ENCODE peak calls at places on chromosomes 4 and X, in eight cellular contexts. L is cardiac muscle cell; M is effector memory CD4-positive, alpha-beta T cell; N is GM23248; K is PC-3; A is astrocyte; B is HCT116; G is endothelial cell of umbilical vein. X is an unnamed sample. For H3K36me3, the result is how much of the 10 kb centered on the place peaks cover.

GRCh38 chr4:31360786-31361185 is 640.6 kb downstream of the PCDH7 start:
- DNase-seq in A (peak), G (peak), B (no peak), N (no peak), M (no peak), L (peak), K (no peak), X (no peak)

GRCh38 chr4:122746485-122746965 is 14.0 kb downstream of the BBS12 start:
- DNase-seq in N (peak), A (no peak), G (no peak), L (peak), K (no peak), M (no peak), B (no peak), X (no peak)

GRCh38 chr4:127141857-127142256 is 490.9 kb upstream of the INTU start:
- DNase-seq in B (no peak), A (peak), M (no peak), G (no peak), K (peak), N (peak), L (peak), X (no peak)

GRCh38 chr4:56051049-56051709 is 102.4 kb downstream of the CEP135 start:
- DNase-seq in A (no peak), M (no peak), B (no peak), G (no peak), L (no peak), K (no peak), N (no peak), X (no peak)

GRCh38 chr4:109302366-109303140 is at the start of gene COL25A1:
- DNase-seq in K (no peak), G (peak), M (no peak), B (no peak), A (peak), L (peak), N (peak), X (peak)

GRCh38 chr4:38583102-38583501 is 80.9 kb upstream of the KLF3 start:
- DNase-seq in N (peak), G (no peak), A (no peak), M (no peak), K (no peak), B (no peak), L (no peak), X (no peak)

GRCh38 chrX:19643203-19643602 is 127.9 kb upstream of the MAP3K15 start:
- DNase-seq in B (no peak), G (no peak), L (no peak), K (no peak), M (no peak), A (no peak), N (no peak), X (no peak)

GRCh38 chr4:163167333-163167626 is 590 bp upstream of the NAF1 start:
- DNase-seq in B (no peak), A (peak), K (no peak), M (no peak), G (peak), N (peak), L (peak), X (no peak)

GRCh38 chrX:13721371-13721770 is 13.0 kb downstream of the TRAPPC2 start:
- DNase-seq in L (no peak), K (peak), N (no peak), G (no peak), B (no peak), M (no peak), A (no peak), X (no peak)

GRCh38 chrX:72052415-72053090 is 79.2 kb downstream of the RTL5 start:
- DNase-seq in L (peak), M (no peak), N (peak), K (no peak), G (peak), A (peak), B (no peak), X (peak)

GRCh38 chrX:109733658-109734022 is 583 bp upstream of the ACSL4 start:
- DNase-seq in G (no peak), B (no peak), A (no peak), K (no peak), M (no peak), N (no peak), L (peak), X (no peak)

GRCh38 chr4:111652206-111652605 is 493.0 kb upstream of the FAM241A start:
- DNase-seq in K (no peak), M (no peak), B (no peak), G (no peak), N (peak), A (no peak), L (no peak), X (no peak)

GRCh38 chrX:10173331-10173900 is 16.6 kb downstream of the CLCN4 start:
- DNase-seq in N (peak), K (no peak), L (peak), B (no peak), A (peak), M (no peak), G (peak), X (no peak)

GRCh38 chrX:109939498-109939897 is 63.4 kb upstream of the TMEM164 start:
- DNase-seq in G (no peak), M (no peak), L (no peak), B (no peak), N (no peak), K (no peak), A (no peak), X (no peak)

GRCh38 chr4:80142396-80143304 is 54.7 kb upstream of the PRDM8 start:
- DNase-seq in M (no peak), K (peak), A (peak), N (peak), L (peak), B (no peak), G (peak), X (no peak)

GRCh38 chr4:38160487-38161207 is 200.4 kb downstream of the PTTG2 start:
- DNase-seq in N (peak), M (peak), A (peak), G (peak), L (peak), B (peak), K (peak), X (peak)

GRCh38 chr4:38831653-38832052 is 25.0 kb downstream of the TLR6 start:
- DNase-seq in N (no peak), A (peak), B (no peak), K (no peak), L (peak), M (no peak), G (no peak), X (no peak)

GRCh38 chr4:93828830-93829530 is 427 bp downstream of the ATOH1 start:
- DNase-seq in N (peak), B (no peak), A (no peak), L (no peak), M (no peak), G (no peak), K (no peak), X (no peak)

GRCh38 chr4:84683065-84683464 is 100.1 kb downstream of the CDS1 start:
- DNase-seq in N (no peak), G (no peak), K (no peak), A (no peak), L (no peak), M (no peak), B (no peak), X (no peak)

GRCh38 chr4:84685105-84685504 is 102.2 kb downstream of the CDS1 start:
- DNase-seq in A (no peak), N (no peak), M (no peak), L (no peak), G (no peak), B (no peak), K (no peak), X (no peak)

GRCh38 chr4:84681488-84682274 is 98.8 kb downstream of the CDS1 start:
- DNase-seq in A (peak), N (peak), L (peak), K (peak), M (no peak), B (no peak), G (peak), X (no peak)

GRCh38 chr4:84684361-84684760 is 101.4 kb downstream of the CDS1 start:
- DNase-seq in L (no peak), B (no peak), G (no peak), A (peak), K (no peak), M (no peak), N (no peak), X (no peak)

GRCh38 chr4:84683486-84683885 is 100.6 kb downstream of the CDS1 start:
- DNase-seq in B (no peak), N (no peak), L (no peak), K (no peak), M (no peak), A (no peak), G (no peak), X (no peak)
- H3K36me3 ChIP-seq in B (under half), N (under half), L (under half), K (under half), M (under half), A (under half), G (under half), X (under half)

DNA sequence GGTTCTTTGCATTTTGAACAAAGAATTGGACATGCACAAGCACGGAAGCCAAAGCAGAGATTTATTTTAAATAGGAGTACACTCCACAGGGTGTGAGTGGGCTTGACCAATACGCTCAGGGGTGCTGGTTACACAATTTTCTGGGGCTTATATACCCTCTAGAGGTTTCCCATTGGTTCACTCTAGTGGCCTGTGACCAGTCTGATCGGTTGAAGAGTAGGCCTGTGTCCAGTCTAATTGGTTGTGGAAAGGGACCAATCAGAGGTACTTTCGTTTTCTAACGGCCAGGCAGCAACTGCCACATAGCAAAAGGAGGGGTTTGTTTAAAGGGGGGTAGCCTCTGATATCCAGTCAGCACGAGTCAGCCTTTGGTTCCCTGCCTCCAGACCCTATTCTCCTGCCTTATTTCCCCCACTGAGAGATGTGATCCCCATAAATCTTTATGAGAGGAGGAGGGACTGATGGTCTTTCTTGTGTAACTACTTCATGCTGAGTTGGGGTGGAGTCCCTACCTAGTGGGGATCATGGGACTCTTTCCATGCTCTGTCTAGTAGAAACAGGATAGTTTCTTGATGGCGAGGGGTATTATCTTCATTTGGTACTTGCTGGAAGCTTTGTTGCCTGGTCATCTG is 11.3 kb upstream of the AREG start:
- DNase-seq in G (no peak), B (no peak), N (no peak), M (no peak), L (no peak), K (no peak), A (no peak), X (no peak)
- H3K27ac ChIP-seq in G (no peak), B (no peak), N (no peak), M (no peak), L (no peak), K (no peak), A (no peak), X (no peak)

GRCh38 chr4:53905281-53905934 is 159.0 kb downstream of the CHIC2 start:
- DNase-seq in K (no peak), B (no peak), M (no peak), L (peak), A (no peak), N (peak), G (no peak), X (no peak)
- H3K36me3 ChIP-seq in K (under half), B (under half), M (under half), L (under half), A (under half), N (under half), G (under half), X (under half)

GRCh38 chr4:6277935-6278800 is 8.5 kb downstream of the WFS1 start:
- DNase-seq in N (no peak), M (no peak), G (no peak), K (no peak), A (no peak), L (no peak), B (no peak), X (no peak)
- H3K27ac ChIP-seq in N (no peak), M (no peak), G (peak), K (no peak), A (no peak), L (no peak), B (no peak), X (peak)

GRCh38 chr4:106316773-106317409 is 541 bp downstream of the AIMP1 start:
- DNase-seq in K (no peak), N (peak), A (no peak), M (no peak), G (no peak), B (no peak), L (no peak), X (no peak)

GRCh38 chr4:106315968-106316772 is at the start of the genes AIMP1 and TBCK:
- DNase-seq in G (peak), N (peak), M (peak), K (peak), B (peak), A (peak), L (peak), X (peak)

GRCh38 chr4:106317815-106318214 is 1.5 kb downstream of the AIMP1 start:
- DNase-seq in L (no peak), B (no peak), M (no peak), A (no peak), G (no peak), K (no peak), N (no peak), X (no peak)

GRCh38 chr4:106314960-106315359 is 1.0 kb downstream of the TBCK start:
- DNase-seq in A (no peak), N (no peak), L (no peak), B (no peak), M (no peak), K (no peak), G (no peak), X (no peak)

GRCh38 chr4:106315476-106315967 is 487 bp downstream of the TBCK start:
- DNase-seq in B (no peak), M (peak), G (no peak), N (peak), A (peak), K (peak), L (no peak), X (no peak)
- H3K36me3 ChIP-seq in B (under half), M (under half), G (under half), N (under half), A (under half), K (under half), L (under half), X (under half)

GRCh38 chr4:54234497-54235205 is 5.6 kb downstream of the PDGFRA start:
- DNase-seq in A (no peak), K (no peak), L (no peak), N (peak), G (no peak), B (no peak), M (no peak), X (no peak)
- H3K27ac ChIP-seq in A (no peak), K (no peak), L (no peak), N (peak), G (no peak), B (no peak), M (no peak), X (peak)

X was measured in ascending aorta.